ENCODE peak calls at places on chromosomes 7 and 10, in nine cellular contexts. One of them, this sample, is unnamed. For H3K9me3, the result is how much of the 10 kb centered on the place peaks cover.

GRCh38 chr10:120521880-120522279 is 64.9 kb downstream of the PLPP4 start:
- DNase-seq in neural progenitor cell: no peak
- DNase-seq in esophagus squamous epithelium: no peak
- DNase-seq in IMR-90: no peak
- DNase-seq in GM23248: no peak
- DNase-seq in cardiac muscle cell: no peak
- DNase-seq in A549: no peak
- DNase-seq in fibroblast of lung: no peak
- DNase-seq in CD8-positive, alpha-beta T cell: no peak
- DNase-seq in this sample: no peak

GRCh38 chr7:117435475-117436043 is 8.3 kb upstream of the ASZ1 start:
- DNase-seq in fibroblast of lung: no peak
- DNase-seq in esophagus squamous epithelium: no peak
- DNase-seq in CD8-positive, alpha-beta T cell: no peak
- DNase-seq in IMR-90: no peak
- DNase-seq in GM23248: no peak
- DNase-seq in neural progenitor cell: no peak
- DNase-seq in A549: no peak
- DNase-seq in cardiac muscle cell: no peak
- DNase-seq in this sample: no peak

GRCh38 chr10:104296687-104297436 is 27.9 kb downstream of the GSTO2 start:
- DNase-seq in GM23248: no peak
- DNase-seq in cardiac muscle cell: no peak
- DNase-seq in A549: no peak
- DNase-seq in neural progenitor cell: no peak
- DNase-seq in CD8-positive, alpha-beta T cell: no peak
- DNase-seq in IMR-90: no peak
- DNase-seq in esophagus squamous epithelium: no peak
- DNase-seq in fibroblast of lung: no peak
- DNase-seq in this sample: no peak

GRCh38 chr10:100806356-100806645 is 60.9 kb downstream of the PAX2 start:
- DNase-seq in fibroblast of lung: no peak
- DNase-seq in IMR-90: no peak
- DNase-seq in CD8-positive, alpha-beta T cell: no peak
- DNase-seq in neural progenitor cell: no peak
- DNase-seq in A549: no peak
- DNase-seq in GM23248: no peak
- DNase-seq in esophagus squamous epithelium: no peak
- DNase-seq in cardiac muscle cell: no peak
- DNase-seq in this sample: no peak

GRCh38 chr7:156379242-156380070 is 261.1 kb upstream of the RNF32 start:
- DNase-seq in A549: no peak
- DNase-seq in esophagus squamous epithelium: no peak
- DNase-seq in IMR-90: no peak
- DNase-seq in CD8-positive, alpha-beta T cell: no peak
- DNase-seq in fibroblast of lung: no peak
- DNase-seq in neural progenitor cell: no peak
- DNase-seq in GM23248: no peak
- DNase-seq in cardiac muscle cell: no peak
- DNase-seq in this sample: no peak

GRCh38 chr7:139651308-139651707 is 126.5 kb downstream of the HIPK2 start:
- DNase-seq in neural progenitor cell: no peak
- DNase-seq in cardiac muscle cell: peak
- DNase-seq in esophagus squamous epithelium: no peak
- DNase-seq in IMR-90: peak
- DNase-seq in A549: no peak
- DNase-seq in fibroblast of lung: no peak
- DNase-seq in CD8-positive, alpha-beta T cell: no peak
- DNase-seq in GM23248: peak
- DNase-seq in this sample: no peak

GRCh38 chr10:121131014-121131413 is 279.9 kb downstream of the WDR11 start:
- DNase-seq in neural progenitor cell: no peak
- DNase-seq in cardiac muscle cell: no peak
- DNase-seq in esophagus squamous epithelium: no peak
- DNase-seq in CD8-positive, alpha-beta T cell: no peak
- DNase-seq in IMR-90: no peak
- DNase-seq in GM23248: no peak
- DNase-seq in A549: no peak
- DNase-seq in fibroblast of lung: no peak
- DNase-seq in this sample: no peak

GRCh38 chr7:131066635-131067034 is 261.0 kb upstream of the MKLN1 start:
- DNase-seq in IMR-90: peak
- DNase-seq in CD8-positive, alpha-beta T cell: no peak
- DNase-seq in neural progenitor cell: no peak
- DNase-seq in GM23248: peak
- DNase-seq in fibroblast of lung: peak
- DNase-seq in esophagus squamous epithelium: no peak
- DNase-seq in A549: peak
- DNase-seq in cardiac muscle cell: no peak
- DNase-seq in this sample: no peak

GRCh38 chr7:127717502-127718125 is 65.6 kb downstream of the SND1 start:
- DNase-seq in IMR-90: peak
- DNase-seq in CD8-positive, alpha-beta T cell: no peak
- DNase-seq in cardiac muscle cell: no peak
- DNase-seq in GM23248: peak
- DNase-seq in esophagus squamous epithelium: no peak
- DNase-seq in fibroblast of lung: no peak
- DNase-seq in A549: no peak
- DNase-seq in neural progenitor cell: no peak
- DNase-seq in this sample: no peak

GRCh38 chr10:34815174-34816066 is at the start of gene PARD3:
- DNase-seq in esophagus squamous epithelium: no peak
- DNase-seq in neural progenitor cell: peak
- DNase-seq in GM23248: peak
- DNase-seq in A549: peak
- DNase-seq in cardiac muscle cell: peak
- DNase-seq in fibroblast of lung: peak
- DNase-seq in CD8-positive, alpha-beta T cell: no peak
- DNase-seq in IMR-90: peak
- DNase-seq in this sample: no peak

GRCh38 chr7:2873146-2873545 is 29.0 kb upstream of the GNA12 start:
- DNase-seq in esophagus squamous epithelium: no peak
- DNase-seq in neural progenitor cell: no peak
- DNase-seq in A549: no peak
- DNase-seq in GM23248: no peak
- DNase-seq in fibroblast of lung: no peak
- DNase-seq in IMR-90: no peak
- DNase-seq in cardiac muscle cell: no peak
- DNase-seq in CD8-positive, alpha-beta T cell: no peak
- DNase-seq in this sample: no peak

GRCh38 chr10:31320179-31320597 is 1.2 kb downstream of the ZEB1 start:
- DNase-seq in fibroblast of lung: peak
- DNase-seq in CD8-positive, alpha-beta T cell: peak
- DNase-seq in cardiac muscle cell: peak
- DNase-seq in neural progenitor cell: peak
- DNase-seq in esophagus squamous epithelium: no peak
- DNase-seq in GM23248: peak
- DNase-seq in IMR-90: no peak
- DNase-seq in A549: peak
- DNase-seq in this sample: peak

GRCh38 chr7:63104666-63105065 is 894.0 kb upstream of the ZNF722 start:
- DNase-seq in cardiac muscle cell: no peak
- DNase-seq in GM23248: no peak
- DNase-seq in neural progenitor cell: no peak
- DNase-seq in IMR-90: no peak
- DNase-seq in A549: no peak
- DNase-seq in fibroblast of lung: no peak
- DNase-seq in CD8-positive, alpha-beta T cell: no peak
- DNase-seq in esophagus squamous epithelium: no peak
- DNase-seq in this sample: no peak

GRCh38 chr7:63106506-63107388 is 891.9 kb upstream of the ZNF722 start:
- DNase-seq in A549: no peak
- DNase-seq in neural progenitor cell: no peak
- DNase-seq in fibroblast of lung: no peak
- DNase-seq in CD8-positive, alpha-beta T cell: no peak
- DNase-seq in GM23248: no peak
- DNase-seq in IMR-90: no peak
- DNase-seq in esophagus squamous epithelium: no peak
- DNase-seq in cardiac muscle cell: no peak
- DNase-seq in this sample: no peak

DNA sequence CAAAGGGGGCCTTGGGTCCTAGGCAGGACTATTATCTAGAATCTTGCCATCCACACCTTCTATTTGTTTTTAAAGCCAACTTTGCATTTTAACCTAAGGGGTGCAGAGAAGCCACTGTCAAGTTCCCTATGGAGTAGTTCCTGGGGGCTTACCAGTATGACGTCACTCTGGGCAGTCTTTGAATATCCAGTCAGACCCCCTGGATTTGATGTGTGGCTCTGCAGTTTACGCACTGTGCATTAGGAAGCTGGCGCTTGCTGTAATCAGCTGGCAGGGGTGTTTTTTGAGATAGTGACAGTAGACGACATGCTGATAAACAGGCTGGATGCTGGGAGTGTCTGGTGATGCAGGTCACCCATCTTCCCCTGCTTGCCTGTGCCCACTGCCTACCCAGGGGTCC is 892.7 kb upstream of the ZNF722 start:
- DNase-seq in fibroblast of lung: no peak
- DNase-seq in cardiac muscle cell: no peak
- DNase-seq in GM23248: no peak
- DNase-seq in esophagus squamous epithelium: no peak
- DNase-seq in A549: no peak
- DNase-seq in CD8-positive, alpha-beta T cell: no peak
- DNase-seq in neural progenitor cell: no peak
- DNase-seq in IMR-90: no peak
- DNase-seq in this sample: no peak
- H3K9me3 ChIP-seq in fibroblast of lung: under half
- H3K9me3 ChIP-seq in cardiac muscle cell: under half
- H3K9me3 ChIP-seq in GM23248: under half
- H3K9me3 ChIP-seq in esophagus squamous epithelium: under half
- H3K9me3 ChIP-seq in A549: under half
- H3K9me3 ChIP-seq in CD8-positive, alpha-beta T cell: under half
- H3K9me3 ChIP-seq in neural progenitor cell: half or more
- H3K9me3 ChIP-seq in IMR-90: under half
- H3K9me3 ChIP-seq in this sample: under half

DNA sequence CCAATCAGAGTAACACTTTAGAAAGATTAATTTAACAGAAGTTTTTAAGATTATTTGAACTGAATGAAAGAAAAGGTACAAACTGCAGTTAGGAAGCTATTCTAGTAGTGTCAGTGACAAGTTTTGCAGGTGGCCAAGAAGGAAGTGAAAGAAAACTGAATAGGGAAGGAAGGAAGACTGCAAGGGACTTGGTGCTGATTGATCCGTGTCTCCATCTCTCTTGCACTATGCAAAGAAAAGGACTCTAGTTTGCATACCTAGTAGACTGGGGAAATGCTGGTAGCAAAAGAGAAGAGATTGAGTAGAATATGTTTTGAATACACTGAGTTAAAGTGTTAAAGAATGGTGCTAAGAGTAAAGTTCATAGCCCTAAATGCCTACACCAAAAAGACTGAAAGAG is 33.0 kb downstream of the OR6V1 start:
- DNase-seq in neural progenitor cell: no peak
- DNase-seq in fibroblast of lung: no peak
- DNase-seq in IMR-90: no peak
- DNase-seq in A549: no peak
- DNase-seq in CD8-positive, alpha-beta T cell: no peak
- DNase-seq in cardiac muscle cell: no peak
- DNase-seq in GM23248: no peak
- DNase-seq in esophagus squamous epithelium: no peak
- DNase-seq in this sample: no peak
- H3K9me3 ChIP-seq in neural progenitor cell: under half
- H3K9me3 ChIP-seq in fibroblast of lung: under half
- H3K9me3 ChIP-seq in IMR-90: under half
- H3K9me3 ChIP-seq in A549: under half
- H3K9me3 ChIP-seq in CD8-positive, alpha-beta T cell: under half
- H3K9me3 ChIP-seq in cardiac muscle cell: under half
- H3K9me3 ChIP-seq in GM23248: under half
- H3K9me3 ChIP-seq in esophagus squamous epithelium: under half
- H3K9me3 ChIP-seq in this sample: under half

GRCh38 chr7:256981-257646 is 32.9 kb upstream of the FOXL3 start:
- DNase-seq in neural progenitor cell: no peak
- DNase-seq in cardiac muscle cell: no peak
- DNase-seq in A549: no peak
- DNase-seq in CD8-positive, alpha-beta T cell: no peak
- DNase-seq in GM23248: no peak
- DNase-seq in esophagus squamous epithelium: no peak
- DNase-seq in IMR-90: no peak
- DNase-seq in fibroblast of lung: no peak
- DNase-seq in this sample: no peak

GRCh38 chr7:257647-257992 is 32.4 kb upstream of the FOXL3 start:
- DNase-seq in cardiac muscle cell: no peak
- DNase-seq in neural progenitor cell: no peak
- DNase-seq in IMR-90: no peak
- DNase-seq in GM23248: no peak
- DNase-seq in A549: no peak
- DNase-seq in CD8-positive, alpha-beta T cell: no peak
- DNase-seq in esophagus squamous epithelium: no peak
- DNase-seq in fibroblast of lung: no peak
- DNase-seq in this sample: no peak

GRCh38 chr7:255038-255435 is 34.9 kb upstream of the FOXL3 start:
- DNase-seq in IMR-90: no peak
- DNase-seq in cardiac muscle cell: no peak
- DNase-seq in GM23248: no peak
- DNase-seq in neural progenitor cell: no peak
- DNase-seq in fibroblast of lung: no peak
- DNase-seq in CD8-positive, alpha-beta T cell: no peak
- DNase-seq in esophagus squamous epithelium: no peak
- DNase-seq in A549: no peak
- DNase-seq in this sample: no peak

GRCh38 chr7:255721-256361 is 34.1 kb upstream of the FOXL3 start:
- DNase-seq in neural progenitor cell: no peak
- DNase-seq in fibroblast of lung: no peak
- DNase-seq in IMR-90: no peak
- DNase-seq in A549: no peak
- DNase-seq in CD8-positive, alpha-beta T cell: no peak
- DNase-seq in cardiac muscle cell: no peak
- DNase-seq in GM23248: no peak
- DNase-seq in esophagus squamous epithelium: no peak
- DNase-seq in this sample: no peak

DNA sequence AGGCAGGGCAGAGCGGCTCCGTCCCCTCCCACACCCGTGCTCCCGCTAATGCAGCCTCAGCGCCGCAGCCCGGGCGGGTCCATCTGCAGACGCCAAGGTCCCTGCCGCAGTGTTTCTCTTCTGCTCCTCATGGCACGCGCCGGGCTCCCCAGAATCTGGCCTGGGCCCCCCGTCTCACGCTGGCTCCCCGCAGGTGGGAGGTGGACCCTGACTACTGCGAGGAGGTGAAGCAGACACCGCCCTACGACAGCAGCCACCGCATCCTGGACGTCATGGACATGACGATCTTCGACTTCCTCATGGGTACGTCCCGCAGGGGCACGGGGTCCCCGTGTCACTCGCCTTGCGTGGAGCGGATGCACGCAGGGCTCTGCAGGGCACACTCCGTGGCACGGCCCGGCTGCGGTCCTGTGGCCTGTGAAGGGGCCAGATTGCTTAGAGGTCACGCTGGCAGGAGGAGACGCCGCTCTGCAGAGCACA is 33.5 kb upstream of the FOXL3 start:
- DNase-seq in neural progenitor cell: no peak
- DNase-seq in fibroblast of lung: no peak
- DNase-seq in esophagus squamous epithelium: no peak
- DNase-seq in A549: no peak
- DNase-seq in GM23248: no peak
- DNase-seq in IMR-90: no peak
- DNase-seq in cardiac muscle cell: no peak
- DNase-seq in CD8-positive, alpha-beta T cell: no peak
- DNase-seq in this sample: no peak
- H3K9me3 ChIP-seq in neural progenitor cell: under half
- H3K9me3 ChIP-seq in fibroblast of lung: under half
- H3K9me3 ChIP-seq in esophagus squamous epithelium: under half
- H3K9me3 ChIP-seq in A549: half or more
- H3K9me3 ChIP-seq in GM23248: under half
- H3K9me3 ChIP-seq in IMR-90: under half
- H3K9me3 ChIP-seq in cardiac muscle cell: under half
- H3K9me3 ChIP-seq in CD8-positive, alpha-beta T cell: under half
- H3K9me3 ChIP-seq in this sample: under half

GRCh38 chr7:348962-349755 is 59.2 kb downstream of the FOXL3 start:
- DNase-seq in A549: no peak
- DNase-seq in GM23248: no peak
- DNase-seq in CD8-positive, alpha-beta T cell: no peak
- DNase-seq in fibroblast of lung: no peak
- DNase-seq in IMR-90: no peak
- DNase-seq in cardiac muscle cell: no peak
- DNase-seq in esophagus squamous epithelium: no peak
- DNase-seq in neural progenitor cell: no peak
- DNase-seq in this sample: no peak
- H3K9me3 ChIP-seq in A549: under half
- H3K9me3 ChIP-seq in GM23248: under half
- H3K9me3 ChIP-seq in CD8-positive, alpha-beta T cell: under half
- H3K9me3 ChIP-seq in fibroblast of lung: under half
- H3K9me3 ChIP-seq in IMR-90: under half
- H3K9me3 ChIP-seq in cardiac muscle cell: under half
- H3K9me3 ChIP-seq in esophagus squamous epithelium: under half
- H3K9me3 ChIP-seq in neural progenitor cell: under half
- H3K9me3 ChIP-seq in this sample: under half

This sample was measured in T-helper 17 cell.